ENCODE peak calls at places on chromosomes 3 and 15, in ten cellular contexts. Z, Q, U, R, L, F, I, S, G and O are unnamed samples. For H3K9me3, the result is how much of the 10 kb centered on the place peaks cover.

GRCh38 chr15:50166216-50166615 is 15.8 kb upstream of the SLC27A2 start:
- DNase-seq in Z (no peak), Q (peak), U (no peak), R (no peak), L (no peak), F (no peak), I (no peak), S (no peak), G (no peak), O (no peak)

GRCh38 chr15:38427380-38427779 is 26.5 kb upstream of the FAM98B start:
- DNase-seq in Z (no peak), Q (no peak), U (no peak), R (no peak), L (no peak), F (no peak), I (no peak), S (no peak), G (no peak), O (no peak)

GRCh38 chr15:93035953-93036810 is 52.8 kb downstream of the RGMA start:
- DNase-seq in Z (no peak), Q (peak), U (peak), R (peak), L (peak), F (no peak), I (no peak), S (peak), G (no peak), O (peak)

GRCh38 chr3:83715307-83715706 is 1243.5 kb upstream of the CADM2 start:
- DNase-seq in Z (no peak), Q (no peak), U (no peak), R (no peak), L (no peak), F (no peak), I (no peak), S (no peak), G (no peak), O (no peak)

GRCh38 chr15:98930591-98930990 is 77.0 kb downstream of the PGPEP1L start:
- DNase-seq in Z (no peak), Q (no peak), U (no peak), R (no peak), L (no peak), F (no peak), I (no peak), S (no peak), G (no peak), O (no peak)

GRCh38 chr3:103075282-103075681 is 640.5 kb downstream of the ZPLD1 start:
- DNase-seq in Z (no peak), Q (no peak), U (no peak), R (no peak), L (no peak), F (no peak), I (no peak), S (no peak), G (no peak), O (no peak)

GRCh38 chr3:4735243-4735642 is 242.1 kb downstream of the ITPR1 start:
- DNase-seq in Z (no peak), Q (no peak), U (no peak), R (no peak), L (no peak), F (no peak), I (no peak), S (no peak), G (no peak), O (no peak)

GRCh38 chr15:39585394-39585841 is 4.5 kb downstream of the THBS1 start:
- DNase-seq in Z (peak), Q (no peak), U (no peak), R (no peak), L (no peak), F (no peak), I (no peak), S (no peak), G (no peak), O (no peak)

GRCh38 chr3:159854500-159855124 is 134.0 kb upstream of the IL12A start:
- DNase-seq in Z (no peak), Q (peak), U (no peak), R (no peak), L (no peak), F (no peak), I (no peak), S (no peak), G (peak), O (no peak)

GRCh38 chr3:116440196-116440595 is 5.1 kb downstream of the LSAMP start:
- DNase-seq in Z (no peak), Q (no peak), U (no peak), R (no peak), L (no peak), F (no peak), I (no peak), S (no peak), G (no peak), O (no peak)

GRCh38 chr3:11001020-11001657 is 8.6 kb downstream of the SLC6A1 start:
- DNase-seq in Z (no peak), Q (peak), U (no peak), R (no peak), L (no peak), F (no peak), I (no peak), S (peak), G (no peak), O (no peak)

DNA sequence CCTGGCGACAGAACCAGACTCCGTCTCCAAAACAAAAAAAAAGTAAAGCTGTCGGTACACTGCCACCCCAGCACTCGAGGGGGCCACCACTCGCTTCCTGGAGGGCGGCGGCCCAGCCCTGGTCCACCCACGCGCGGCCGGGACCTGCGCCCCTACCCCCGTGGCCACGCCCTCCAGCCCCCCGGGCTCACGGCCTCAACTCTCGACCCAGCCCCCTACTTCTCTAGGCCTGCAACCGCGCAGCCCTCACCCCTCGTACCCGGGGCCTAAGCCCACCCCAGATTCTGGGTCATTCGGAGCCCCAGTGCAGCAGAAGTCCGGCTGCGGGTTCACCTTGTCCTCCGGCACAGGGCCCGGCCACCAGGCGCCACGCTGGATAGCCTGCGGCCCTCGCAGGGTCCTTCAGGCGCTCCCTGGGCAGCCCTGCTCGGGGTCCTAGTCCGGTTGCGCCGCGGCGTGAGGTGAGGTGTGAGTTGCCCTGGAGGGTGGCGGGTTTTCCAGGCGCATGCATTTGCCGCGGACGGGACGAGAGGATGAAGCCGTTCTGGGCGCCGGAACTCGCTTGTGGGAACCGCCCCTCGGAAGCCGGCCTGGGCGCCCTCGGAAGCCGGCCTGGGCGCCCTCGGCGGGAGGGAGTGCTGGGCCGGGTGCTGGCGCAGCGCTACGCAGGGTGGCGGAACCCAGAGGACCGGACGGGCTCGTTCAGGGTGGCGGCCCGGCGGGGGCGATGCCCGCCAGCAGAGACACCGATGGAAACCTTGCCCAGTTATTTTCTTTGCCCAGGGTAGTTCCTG is 32.2 kb downstream of the SPINK8 start:
- DNase-seq in Z (peak), Q (peak), U (peak), R (peak), L (peak), F (peak), I (peak), S (peak), G (peak), O (peak)
- TF ChIP-seq CTCF in Z (no peak), Q (no peak), U (no peak), R (no peak), L (no peak), F (no peak), I (no peak), S (no peak), G (no peak), O (no peak)

GRCh38 chr3:38469852-38470251 is 16.2 kb downstream of the ACVR2B start:
- DNase-seq in Z (no peak), Q (no peak), U (no peak), R (no peak), L (no peak), F (no peak), I (no peak), S (no peak), G (no peak), O (no peak)
- H3K9me3 ChIP-seq in Z (under half), Q (under half), U (under half), R (under half), L (under half), F (under half), I (under half), S (under half), G (under half), O (under half)

GRCh38 chr3:157128771-157129671 is 30.9 kb downstream of the CCNL1 start:
- DNase-seq in Z (peak), Q (peak), U (peak), R (no peak), L (peak), F (no peak), I (no peak), S (no peak), G (no peak), O (no peak)
- TF ChIP-seq POLR2A in Z (no peak), Q (no peak), U (no peak), R (no peak), L (no peak), F (no peak), I (no peak), S (no peak), G (no peak), O (no peak)

GRCh38 chr15:82047493-82048446 is 2.0 kb upstream of the MEX3B start:
- DNase-seq in Z (no peak), Q (no peak), U (no peak), R (no peak), L (no peak), F (no peak), I (no peak), S (no peak), G (no peak), O (no peak)
- TF ChIP-seq CTCF in Z (no peak), Q (no peak), U (no peak), R (no peak), L (no peak), F (no peak), I (no peak), S (peak), G (no peak), O (no peak)

GRCh38 chr15:25094519-25094918 is 139.7 kb downstream of the SNRPN start:
- DNase-seq in Z (no peak), Q (no peak), U (no peak), R (no peak), L (no peak), F (no peak), I (no peak), S (no peak), G (no peak), O (no peak)

GRCh38 chr15:25094066-25094465 is 139.3 kb downstream of the SNRPN start:
- DNase-seq in Z (no peak), Q (no peak), U (no peak), R (no peak), L (no peak), F (no peak), I (no peak), S (no peak), G (no peak), O (no peak)

GRCh38 chr15:25095179-25095578 is 140.4 kb downstream of the SNRPN start:
- DNase-seq in Z (no peak), Q (no peak), U (no peak), R (no peak), L (no peak), F (no peak), I (no peak), S (no peak), G (no peak), O (no peak)

GRCh38 chr15:25092661-25093060 is 137.9 kb downstream of the SNRPN start:
- DNase-seq in Z (no peak), Q (no peak), U (no peak), R (no peak), L (no peak), F (no peak), I (no peak), S (no peak), G (no peak), O (no peak)

GRCh38 chr15:25093455-25094029 is 138.8 kb downstream of the SNRPN start:
- DNase-seq in Z (no peak), Q (no peak), U (no peak), R (no peak), L (no peak), F (no peak), I (no peak), S (no peak), G (no peak), O (no peak)
- H3K9me3 ChIP-seq in Z (half or more), Q (under half), U (half or more), R (under half), L (half or more), F (under half), I (under half), S (under half), G (under half), O (under half)

GRCh38 chr15:41943543-41944312 is 28.6 kb downstream of the EHD4 start:
- DNase-seq in Z (no peak), Q (no peak), U (no peak), R (peak), L (no peak), F (no peak), I (no peak), S (no peak), G (no peak), O (no peak)
- TF ChIP-seq POLR2A in Z (no peak), Q (no peak), U (no peak), R (no peak), L (no peak), F (peak), I (no peak), S (no peak), G (no peak), O (no peak)

GRCh38 chr3:151085227-151085888 is at the start of gene MED12L:
- DNase-seq in Z (peak), Q (peak), U (peak), R (no peak), L (peak), F (no peak), I (peak), S (peak), G (no peak), O (peak)
- TF ChIP-seq CTCF in Z (no peak), Q (no peak), U (no peak), R (no peak), L (no peak), F (no peak), I (no peak), S (no peak), G (no peak), O (no peak)

GRCh38 chr3:137759505-137759904 is 4.6 kb upstream of the SOX14 start:
- DNase-seq in Z (no peak), Q (no peak), U (no peak), R (no peak), L (no peak), F (no peak), I (no peak), S (no peak), G (no peak), O (no peak)

GRCh38 chr3:137761099-137761562 is 3.0 kb upstream of the SOX14 start:
- DNase-seq in Z (no peak), Q (no peak), U (no peak), R (no peak), L (no peak), F (no peak), I (no peak), S (no peak), G (no peak), O (no peak)

GRCh38 chr3:137761563-137762503 is 2.3 kb upstream of the SOX14 start:
- DNase-seq in Z (no peak), Q (no peak), U (no peak), R (no peak), L (no peak), F (no peak), I (no peak), S (no peak), G (no peak), O (no peak)

GRCh38 chr3:137762674-137763593 is 1.2 kb upstream of the SOX14 start:
- DNase-seq in Z (no peak), Q (no peak), U (no peak), R (no peak), L (no peak), F (no peak), I (no peak), S (no peak), G (no peak), O (no peak)

GRCh38 chr3:137760341-137761098 is 3.6 kb upstream of the SOX14 start:
- DNase-seq in Z (no peak), Q (no peak), U (no peak), R (no peak), L (no peak), F (no peak), I (no peak), S (no peak), G (no peak), O (no peak)
- H3K9me3 ChIP-seq in Z (under half), Q (under half), U (under half), R (under half), L (under half), F (under half), I (under half), S (under half), G (under half), O (under half)

DNA sequence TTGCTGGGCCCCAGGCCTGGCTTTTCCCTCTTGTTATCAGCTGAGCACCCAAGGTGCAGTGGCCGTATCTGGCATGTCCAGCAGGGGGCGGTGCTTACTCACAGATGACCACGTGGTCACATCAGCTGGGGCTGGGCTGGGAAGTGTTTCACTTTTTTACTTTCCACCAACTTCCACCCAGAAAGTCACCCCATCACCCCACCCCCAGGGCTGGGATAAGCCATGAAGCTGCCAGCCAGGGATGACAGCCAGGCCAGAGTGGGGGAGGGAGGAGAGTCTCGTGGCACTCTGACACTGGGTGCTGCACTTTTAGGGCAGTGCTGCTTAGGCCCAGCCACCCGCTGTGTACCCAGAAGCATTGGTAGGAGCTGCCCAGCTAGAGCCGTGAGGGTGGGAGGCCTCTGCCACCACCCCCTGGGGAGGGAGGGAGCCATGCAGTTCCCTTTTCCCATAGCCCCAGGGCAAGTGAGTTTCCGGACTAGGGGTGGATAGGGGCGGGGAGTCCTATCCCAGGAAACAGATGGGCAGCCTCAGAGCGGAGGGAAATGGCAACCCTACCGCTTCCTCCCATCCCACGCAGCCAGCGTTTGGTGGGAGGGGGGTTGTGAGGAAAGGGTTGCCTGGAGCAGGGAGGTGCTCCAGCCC is 6.1 kb downstream of the PPCDC start:
- DNase-seq in Z (peak), Q (peak), U (peak), R (peak), L (peak), F (no peak), I (peak), S (peak), G (peak), O (peak)
- TF ChIP-seq POLR2A in Z (no peak), Q (no peak), U (no peak), R (peak), L (no peak), F (no peak), I (no peak), S (no peak), G (no peak), O (no peak)

GRCh38 chr15:68585574-68586273 is 6.9 kb downstream of the CORO2B start:
- DNase-seq in Z (no peak), Q (no peak), U (no peak), R (no peak), L (no peak), F (no peak), I (no peak), S (no peak), G (no peak), O (no peak)
- TF ChIP-seq CTCF in Z (no peak), Q (no peak), U (no peak), R (no peak), L (no peak), F (no peak), I (no peak), S (no peak), G (no peak), O (no peak)